ENCODE peak calls at places on chromosomes 7 and 10, in ten cellular contexts. One of them, this sample, is unnamed.

GRCh38 chr7:143279186-143280098 is 5.3 kb upstream of the TMEM139 start:
- DNase-seq in HepG2: peak
- DNase-seq in spleen: no peak
- DNase-seq in breast epithelium: no peak
- DNase-seq in esophagus muscularis mucosa: no peak
- DNase-seq in HCT116: no peak
- DNase-seq in H1: no peak
- DNase-seq in GM12878: no peak
- DNase-seq in suprapubic skin: no peak
- DNase-seq in endothelial cell of umbilical vein: peak
- DNase-seq in this sample: no peak

GRCh38 chr10:42816917-42817316 is 34.3 kb downstream of the BMS1 start:
- DNase-seq in HepG2: no peak
- DNase-seq in HCT116: no peak
- DNase-seq in suprapubic skin: no peak
- DNase-seq in spleen: no peak
- DNase-seq in H1: no peak
- DNase-seq in endothelial cell of umbilical vein: no peak
- DNase-seq in breast epithelium: no peak
- DNase-seq in GM12878: no peak
- DNase-seq in esophagus muscularis mucosa: no peak
- DNase-seq in this sample: no peak

GRCh38 chr10:29370612-29371092 is 81.8 kb downstream of the LYZL1 start:
- DNase-seq in GM12878: no peak
- DNase-seq in H1: no peak
- DNase-seq in esophagus muscularis mucosa: no peak
- DNase-seq in endothelial cell of umbilical vein: no peak
- DNase-seq in breast epithelium: no peak
- DNase-seq in spleen: no peak
- DNase-seq in HepG2: no peak
- DNase-seq in suprapubic skin: no peak
- DNase-seq in HCT116: no peak
- DNase-seq in this sample: no peak

GRCh38 chr7:157389951-157390730 is 53.3 kb downstream of the DNAJB6 start:
- DNase-seq in breast epithelium: no peak
- DNase-seq in spleen: peak
- DNase-seq in GM12878: no peak
- DNase-seq in suprapubic skin: no peak
- DNase-seq in esophagus muscularis mucosa: no peak
- DNase-seq in HCT116: no peak
- DNase-seq in H1: no peak
- DNase-seq in HepG2: no peak
- DNase-seq in endothelial cell of umbilical vein: no peak
- DNase-seq in this sample: no peak

GRCh38 chr7:154946166-154946565 is 56.8 kb downstream of the PAXIP1 start:
- DNase-seq in spleen: no peak
- DNase-seq in GM12878: no peak
- DNase-seq in HepG2: no peak
- DNase-seq in HCT116: no peak
- DNase-seq in breast epithelium: no peak
- DNase-seq in suprapubic skin: no peak
- DNase-seq in endothelial cell of umbilical vein: peak
- DNase-seq in H1: no peak
- DNase-seq in esophagus muscularis mucosa: no peak
- DNase-seq in this sample: no peak

GRCh38 chr10:130816116-130816901 is 495.2 kb downstream of the TCERG1L start:
- DNase-seq in suprapubic skin: no peak
- DNase-seq in HCT116: no peak
- DNase-seq in spleen: no peak
- DNase-seq in esophagus muscularis mucosa: peak
- DNase-seq in HepG2: no peak
- DNase-seq in H1: peak
- DNase-seq in breast epithelium: no peak
- DNase-seq in endothelial cell of umbilical vein: no peak
- DNase-seq in GM12878: no peak
- DNase-seq in this sample: no peak

GRCh38 chr10:16436367-16436757 is 448 bp upstream of the PTER start:
- DNase-seq in H1: no peak
- DNase-seq in GM12878: no peak
- DNase-seq in suprapubic skin: no peak
- DNase-seq in endothelial cell of umbilical vein: no peak
- DNase-seq in HepG2: no peak
- DNase-seq in breast epithelium: no peak
- DNase-seq in esophagus muscularis mucosa: no peak
- DNase-seq in spleen: no peak
- DNase-seq in HCT116: no peak
- DNase-seq in this sample: no peak

GRCh38 chr10:86941991-86942421 is 15.4 kb downstream of the MMRN2 start:
- DNase-seq in esophagus muscularis mucosa: no peak
- DNase-seq in endothelial cell of umbilical vein: no peak
- DNase-seq in HepG2: no peak
- DNase-seq in HCT116: no peak
- DNase-seq in suprapubic skin: peak
- DNase-seq in H1: no peak
- DNase-seq in spleen: no peak
- DNase-seq in breast epithelium: peak
- DNase-seq in GM12878: no peak
- DNase-seq in this sample: no peak

GRCh38 chr10:69636626-69637550 is 6.8 kb downstream of the FAM241B start:
- DNase-seq in HCT116: peak
- DNase-seq in suprapubic skin: peak
- DNase-seq in HepG2: no peak
- DNase-seq in endothelial cell of umbilical vein: no peak
- DNase-seq in spleen: peak
- DNase-seq in H1: no peak
- DNase-seq in GM12878: no peak
- DNase-seq in breast epithelium: no peak
- DNase-seq in esophagus muscularis mucosa: no peak
- DNase-seq in this sample: no peak

GRCh38 chr10:65779985-65780384 is 1145.9 kb upstream of the LRRTM3 start:
- DNase-seq in endothelial cell of umbilical vein: no peak
- DNase-seq in HepG2: no peak
- DNase-seq in spleen: no peak
- DNase-seq in GM12878: no peak
- DNase-seq in breast epithelium: no peak
- DNase-seq in H1: no peak
- DNase-seq in esophagus muscularis mucosa: no peak
- DNase-seq in HCT116: no peak
- DNase-seq in suprapubic skin: no peak
- DNase-seq in this sample: no peak

DNA sequence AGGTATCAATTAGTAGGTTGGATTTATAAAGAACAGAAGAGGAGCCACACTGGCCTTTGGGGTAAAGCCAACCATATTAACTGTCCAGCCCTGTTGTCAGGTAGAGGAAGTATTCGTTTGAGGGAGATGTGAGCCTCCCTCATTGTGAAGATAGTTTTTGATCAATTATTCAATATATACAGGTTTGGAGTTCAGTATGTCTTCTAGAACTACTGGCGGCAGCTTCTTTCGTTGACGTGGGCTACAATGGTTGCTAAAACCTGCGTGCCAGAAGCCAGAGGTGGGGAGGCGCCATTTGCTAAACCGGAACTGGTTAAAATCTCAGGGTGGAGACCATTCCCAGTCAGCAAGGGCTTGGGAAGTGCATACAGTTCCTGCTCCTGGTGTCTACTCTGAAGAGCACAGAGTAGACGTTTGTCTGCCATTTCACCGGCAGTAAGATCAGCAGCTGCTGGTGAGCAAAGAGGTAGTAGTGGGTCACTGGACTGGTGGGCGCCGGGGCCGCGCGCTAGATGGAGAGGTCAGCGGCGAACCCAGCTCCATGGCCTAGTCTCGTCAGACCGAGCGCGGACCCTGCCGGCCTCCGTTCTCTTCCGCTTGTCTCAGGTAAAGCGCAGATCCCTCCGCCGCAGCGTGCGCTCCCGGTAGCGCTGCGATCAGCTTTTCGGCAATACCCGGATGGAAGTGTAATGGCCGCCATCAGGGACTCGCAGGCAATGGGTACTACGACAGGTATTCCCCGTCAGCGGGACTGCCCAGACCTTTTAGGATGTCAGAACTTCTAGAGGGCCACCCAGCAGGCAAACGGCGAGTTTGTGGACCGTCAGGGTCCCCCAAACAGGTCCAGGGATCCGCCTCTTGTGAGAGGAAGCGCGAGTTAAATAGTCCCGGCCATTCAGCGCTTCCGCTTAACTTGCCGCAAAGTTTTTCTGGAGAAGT is at the start of gene ZNF518A:
- DNase-seq in breast epithelium: peak
- DNase-seq in endothelial cell of umbilical vein: peak
- DNase-seq in HepG2: peak
- DNase-seq in H1: peak
- DNase-seq in suprapubic skin: peak
- DNase-seq in spleen: peak
- DNase-seq in GM12878: peak
- DNase-seq in esophagus muscularis mucosa: peak
- DNase-seq in HCT116: peak
- DNase-seq in this sample: peak
- TF ChIP-seq POLR2A in breast epithelium: no peak
- TF ChIP-seq POLR2A in endothelial cell of umbilical vein: peak
- TF ChIP-seq POLR2A in HepG2: peak
- TF ChIP-seq POLR2A in H1: peak
- TF ChIP-seq POLR2A in suprapubic skin: no peak
- TF ChIP-seq POLR2A in spleen: peak
- TF ChIP-seq POLR2A in GM12878: peak
- TF ChIP-seq POLR2A in esophagus muscularis mucosa: peak
- TF ChIP-seq POLR2A in HCT116: peak
- TF ChIP-seq POLR2A in this sample: peak

DNA sequence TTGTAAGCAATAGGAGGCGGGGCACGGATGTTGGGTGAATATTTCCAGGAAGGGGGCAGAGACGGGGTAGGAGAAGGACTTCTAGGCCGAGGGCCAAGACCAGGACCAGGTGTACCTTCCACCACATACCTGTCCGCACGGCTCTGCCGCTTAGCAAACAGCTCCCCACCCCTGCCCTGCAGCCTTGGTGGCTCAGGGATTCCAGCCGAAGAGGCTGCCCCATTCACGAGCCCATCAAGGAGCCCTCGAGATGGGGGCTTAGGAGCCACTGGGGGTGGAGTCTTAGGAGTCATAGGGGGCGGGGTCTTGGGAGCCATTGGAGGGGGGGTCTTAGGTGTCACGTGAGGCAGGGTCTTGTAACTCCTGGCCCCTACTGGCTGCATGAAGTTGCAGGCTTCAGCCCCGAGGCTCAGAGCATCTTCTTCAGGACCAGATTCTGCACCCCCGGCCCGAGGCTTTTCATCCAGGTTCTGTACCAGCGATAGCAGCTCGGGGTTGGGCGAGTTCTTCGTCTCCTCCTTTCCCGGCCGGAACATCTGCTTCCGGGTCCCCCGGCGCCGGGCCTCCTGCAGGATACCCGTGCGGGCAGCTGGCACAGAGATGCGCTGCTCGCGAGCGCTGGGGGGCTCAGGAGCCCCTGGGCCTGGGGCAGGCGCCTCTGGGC is 6.1 kb upstream of the MYOZ1 start:
- DNase-seq in endothelial cell of umbilical vein: peak
- DNase-seq in GM12878: no peak
- DNase-seq in spleen: peak
- DNase-seq in HCT116: no peak
- DNase-seq in breast epithelium: peak
- DNase-seq in HepG2: no peak
- DNase-seq in suprapubic skin: peak
- DNase-seq in H1: peak
- DNase-seq in esophagus muscularis mucosa: no peak
- DNase-seq in this sample: no peak
- TF ChIP-seq POLR2AphosphoS5 in endothelial cell of umbilical vein: peak
- TF ChIP-seq POLR2AphosphoS5 in GM12878: no peak
- TF ChIP-seq POLR2AphosphoS5 in spleen: no peak
- TF ChIP-seq POLR2AphosphoS5 in HCT116: no peak
- TF ChIP-seq POLR2AphosphoS5 in breast epithelium: no peak
- TF ChIP-seq POLR2AphosphoS5 in HepG2: no peak
- TF ChIP-seq POLR2AphosphoS5 in suprapubic skin: no peak
- TF ChIP-seq POLR2AphosphoS5 in H1: peak
- TF ChIP-seq POLR2AphosphoS5 in esophagus muscularis mucosa: no peak
- TF ChIP-seq POLR2AphosphoS5 in this sample: no peak

GRCh38 chr7:44564606-44565005 is 9.1 kb downstream of the DDX56 start:
- DNase-seq in HCT116: no peak
- DNase-seq in esophagus muscularis mucosa: no peak
- DNase-seq in H1: no peak
- DNase-seq in endothelial cell of umbilical vein: no peak
- DNase-seq in GM12878: no peak
- DNase-seq in breast epithelium: no peak
- DNase-seq in suprapubic skin: no peak
- DNase-seq in HepG2: no peak
- DNase-seq in spleen: peak
- DNase-seq in this sample: no peak
- TF ChIP-seq POLR2A in HCT116: no peak
- TF ChIP-seq POLR2A in esophagus muscularis mucosa: no peak
- TF ChIP-seq POLR2A in H1: no peak
- TF ChIP-seq POLR2A in endothelial cell of umbilical vein: no peak
- TF ChIP-seq POLR2A in GM12878: no peak
- TF ChIP-seq POLR2A in breast epithelium: no peak
- TF ChIP-seq POLR2A in suprapubic skin: no peak
- TF ChIP-seq POLR2A in HepG2: peak
- TF ChIP-seq POLR2A in spleen: no peak
- TF ChIP-seq POLR2A in this sample: no peak

GRCh38 chr10:96513686-96514551 is at the start of gene TLL2:
- DNase-seq in H1: peak
- DNase-seq in HepG2: peak
- DNase-seq in HCT116: peak
- DNase-seq in GM12878: no peak
- DNase-seq in endothelial cell of umbilical vein: peak
- DNase-seq in breast epithelium: peak
- DNase-seq in suprapubic skin: peak
- DNase-seq in spleen: peak
- DNase-seq in esophagus muscularis mucosa: peak
- DNase-seq in this sample: peak
- TF ChIP-seq POLR2AphosphoS5 in H1: peak
- TF ChIP-seq POLR2AphosphoS5 in HepG2: no peak
- TF ChIP-seq POLR2AphosphoS5 in HCT116: peak
- TF ChIP-seq POLR2AphosphoS5 in GM12878: no peak
- TF ChIP-seq POLR2AphosphoS5 in endothelial cell of umbilical vein: peak
- TF ChIP-seq POLR2AphosphoS5 in breast epithelium: no peak
- TF ChIP-seq POLR2AphosphoS5 in suprapubic skin: no peak
- TF ChIP-seq POLR2AphosphoS5 in spleen: peak
- TF ChIP-seq POLR2AphosphoS5 in esophagus muscularis mucosa: peak
- TF ChIP-seq POLR2AphosphoS5 in this sample: no peak

This sample was measured in GM12892.